ENCODE peak calls at places on chromosomes 7 and 10, in eight cellular contexts. C is SJSA1; L is activated naive CD8-positive, alpha-beta T cell treated with anti-CD3 and anti-CD28 coated beads, Interleukin-2, amount 10 ng/mL, durations not matched to agents 7 days and 5 days; K is activated T-cell treated with anti-CD3 and anti-CD28 coated beads for 24 hours; P is T-helper 9 cell; W is caudate nucleus; H is activated T-helper 1 cell treated with anti-CD3 and anti-CD28 coated beads, Interleukin-12 subunit alpha, Interleukin-12 subunit beta, Interleukin-2, Interleukin-4 antibody, amounts not matched to agents 30 ng/mL and 10 ng/mL and 1 ng/mL, durations not matched to agents 14 hours and 24 hours and 36 hours; V is globus pallidus. G is an unnamed sample.

GRCh38 chr7:156607332-156608175 is 33.0 kb upstream of the RNF32 start:
- DNase-seq in C (no peak), L (peak; percentile 45), K (no peak), P (no peak), W (no peak), H (no peak), V (no peak), G (no peak)

GRCh38 chr7:99193527-99194214 is 14.2 kb downstream of the KPNA7 start:
- DNase-seq in C (no peak), L (no peak), K (no peak), P (no peak), W (no peak), H (no peak), V (no peak), G (no peak)

GRCh38 chr10:576130-576465 is 113.4 kb downstream of the DIP2C start:
- DNase-seq in C (no peak), L (no peak), K (no peak), P (no peak), W (no peak), H (no peak), V (peak; percentile 33), G (no peak)

GRCh38 chr7:102273749-102274712 is 12.6 kb upstream of the SH2B2 start:
- DNase-seq in C (peak; percentile 86), L (no peak), K (no peak), P (no peak), W (no peak), H (no peak), V (no peak), G (no peak)

GRCh38 chr7:135930565-135931423 is 46.4 kb downstream of the MTPN start:
- DNase-seq in C (no peak), L (no peak), K (no peak), P (no peak), W (no peak), H (no peak), V (no peak), G (no peak)

GRCh38 chr10:31157125-31157983 is 125.7 kb upstream of the ZNF438 start:
- DNase-seq in C (peak; percentile 89), L (no peak), K (no peak), P (no peak), W (peak; percentile 38), H (no peak), V (peak; percentile 66), G (no peak)

GRCh38 chr7:13628231-13629001 is 361.1 kb downstream of the ETV1 start:
- DNase-seq in C (no peak), L (no peak), K (no peak), P (no peak), W (no peak), H (no peak), V (no peak), G (no peak)

GRCh38 chr10:77975086-77975666 is 48.6 kb upstream of the DLG5 start:
- DNase-seq in C (no peak), L (no peak), K (no peak), P (no peak), W (no peak), H (no peak), V (no peak), G (no peak)

GRCh38 chr7:1026721-1027151 is 17.6 kb upstream of the GPR146 start:
- DNase-seq in C (no peak), L (no peak), K (no peak), P (no peak), W (peak; percentile 45), H (no peak), V (no peak), G (no peak)

GRCh38 chr7:106476751-106477150 is 184.2 kb downstream of the CCDC71L start:
- DNase-seq in C (no peak), L (no peak), K (no peak), P (no peak), W (no peak), H (no peak), V (no peak), G (no peak)

GRCh38 chr7:127786184-127786583 is 134.2 kb downstream of the SND1 start:
- DNase-seq in C (no peak), L (no peak), K (no peak), P (no peak), W (peak; percentile 1), H (no peak), V (no peak), G (no peak)

GRCh38 chr7:44196450-44196872 is 4.3 kb upstream of the YKT6 start:
- DNase-seq in C (no peak), L (no peak), K (no peak), P (no peak), W (peak; percentile 37), H (peak; percentile 10), V (peak; percentile 39), G (peak; percentile 46)

GRCh38 chr10:48251152-48251524 is 23.4 kb downstream of the FRMPD2 start:
- DNase-seq in C (no peak), L (no peak), K (no peak), P (no peak), W (no peak), H (no peak), V (no peak), G (no peak)

GRCh38 chr7:22204312-22204711 is 152.6 kb downstream of the RAPGEF5 start:
- DNase-seq in C (no peak), L (no peak), K (no peak), P (no peak), W (no peak), H (no peak), V (no peak), G (no peak)

GRCh38 chr10:16890691-16891090 is 73.5 kb upstream of the RSU1 start:
- DNase-seq in C (no peak), L (no peak), K (no peak), P (no peak), W (no peak), H (no peak), V (no peak), G (no peak)

GRCh38 chr7:28528899-28529298 is 116.6 kb downstream of the CREB5 start:
- DNase-seq in C (no peak), L (no peak), K (no peak), P (no peak), W (no peak), H (no peak), V (no peak), G (no peak)

GRCh38 chr7:28160551-28160991 is 20.0 kb downstream of the JAZF1 start:
- DNase-seq in C (no peak), L (no peak), K (no peak), P (no peak), W (no peak), H (no peak), V (no peak), G (no peak)

GRCh38 chr10:104209575-104210198 is 22.5 kb downstream of the CFAP43 start:
- DNase-seq in C (no peak), L (no peak), K (peak; percentile 13), P (peak; percentile 11), W (peak; percentile 64), H (no peak), V (peak; percentile 82), G (peak; percentile 37)

GRCh38 chr10:122267849-122268737 is 3.0 kb upstream of the BTBD16 start:
- DNase-seq in C (no peak), L (peak; percentile 56), K (peak; percentile 23), P (peak; percentile 21), W (peak; percentile 34), H (peak; percentile 16), V (peak; percentile 24), G (peak; percentile 70)

GRCh38 chr10:46002916-46003693 is 27.3 kb downstream of the NCOA4 start:
- DNase-seq in C (no peak), L (no peak), K (no peak), P (no peak), W (no peak), H (no peak), V (no peak), G (no peak)

GRCh38 chr10:71068811-71069411 is 143.5 kb upstream of the UNC5B start:
- DNase-seq in C (no peak), L (no peak), K (no peak), P (no peak), W (peak; percentile 37), H (no peak), V (peak; percentile 44), G (no peak)

GRCh38 chr7:152464312-152465117 is 28.7 kb upstream of the KMT2C start:
- DNase-seq in C (peak; percentile 72), L (no peak), K (peak; percentile 72), P (peak; percentile 54), W (peak; percentile 61), H (peak; percentile 66), V (peak; percentile 63), G (peak; percentile 84)

GRCh38 chr7:151012921-151013347 is 11.4 kb downstream of the ATG9B start:
- DNase-seq in C (no peak), L (no peak), K (no peak), P (no peak), W (no peak), H (no peak), V (no peak), G (peak; percentile 36)

GRCh38 chr7:55081854-55082603 is 63.2 kb downstream of the EGFR start:
- DNase-seq in C (no peak), L (no peak), K (no peak), P (no peak), W (no peak), H (no peak), V (no peak), G (no peak)

GRCh38 chr10:131843881-131844284 is 56.9 kb upstream of the PPP2R2D start:
- DNase-seq in C (peak; percentile 31), L (peak; percentile 10), K (no peak), P (no peak), W (no peak), H (no peak), V (no peak), G (no peak)

GRCh38 chr10:96322275-96322674 is 18.0 kb downstream of the DNTT start:
- DNase-seq in C (no peak), L (no peak), K (no peak), P (no peak), W (no peak), H (no peak), V (no peak), G (no peak)

GRCh38 chr10:6221192-6221940 is 18.6 kb downstream of the PFKFB3 start:
- DNase-seq in C (no peak), L (no peak), K (no peak), P (no peak), W (no peak), H (no peak), V (no peak), G (no peak)

GRCh38 chr7:116401711-116402110 is 97.8 kb upstream of the CAV2 start:
- DNase-seq in C (no peak), L (no peak), K (no peak), P (no peak), W (no peak), H (no peak), V (no peak), G (no peak)

GRCh38 chr7:135929692-135930091 is 47.5 kb downstream of the MTPN start:
- DNase-seq in C (no peak), L (no peak), K (no peak), P (no peak), W (no peak), H (no peak), V (no peak), G (no peak)

GRCh38 chr10:70905071-70906021 is 17.0 kb upstream of the PCBD1 start:
- DNase-seq in C (no peak), L (peak; percentile 21), K (no peak), P (no peak), W (no peak), H (no peak), V (no peak), G (no peak)